ENCODE peak calls at places on chromosomes 4 and X, in five cellular contexts. One of them, this sample, is unnamed.

GRCh38 chrX:123704781-123705180 is 28.1 kb downstream of the THOC2 start:
- DNase-seq in epithelial cell of esophagus: no peak
- DNase-seq in activated CD4-positive, alpha-beta T cell treated with anti-CD3 and anti-CD28 coated beads for 1 hour: no peak
- DNase-seq in T1000: no peak
- DNase-seq in progenitor cell of endocrine pancreas: no peak
- DNase-seq in this sample: no peak

GRCh38 chr4:3816256-3816825 is 50.2 kb downstream of the ADRA2C start:
- DNase-seq in epithelial cell of esophagus: no peak
- DNase-seq in progenitor cell of endocrine pancreas: no peak
- DNase-seq in activated CD4-positive, alpha-beta T cell treated with anti-CD3 and anti-CD28 coated beads for 1 hour: no peak
- DNase-seq in T1000: no peak
- DNase-seq in this sample: no peak

GRCh38 chrX:55754861-55755294 is 37.3 kb downstream of the RRAGB start:
- DNase-seq in activated CD4-positive, alpha-beta T cell treated with anti-CD3 and anti-CD28 coated beads for 1 hour: no peak
- DNase-seq in T1000: no peak
- DNase-seq in epithelial cell of esophagus: peak
- DNase-seq in progenitor cell of endocrine pancreas: no peak
- DNase-seq in this sample: no peak

GRCh38 chrX:44785652-44786051 is 58.2 kb upstream of the DUSP21 start:
- DNase-seq in epithelial cell of esophagus: peak
- DNase-seq in progenitor cell of endocrine pancreas: no peak
- DNase-seq in T1000: peak
- DNase-seq in activated CD4-positive, alpha-beta T cell treated with anti-CD3 and anti-CD28 coated beads for 1 hour: no peak
- DNase-seq in this sample: no peak

GRCh38 chrX:53072418-53073114 is 9.6 kb upstream of the TSPYL2 start:
- DNase-seq in activated CD4-positive, alpha-beta T cell treated with anti-CD3 and anti-CD28 coated beads for 1 hour: no peak
- DNase-seq in T1000: no peak
- DNase-seq in epithelial cell of esophagus: no peak
- DNase-seq in progenitor cell of endocrine pancreas: no peak
- DNase-seq in this sample: no peak

GRCh38 chr4:575281-576141 is 584 bp downstream of the TMEM271 start:
- DNase-seq in progenitor cell of endocrine pancreas: peak
- DNase-seq in activated CD4-positive, alpha-beta T cell treated with anti-CD3 and anti-CD28 coated beads for 1 hour: no peak
- DNase-seq in T1000: no peak
- DNase-seq in epithelial cell of esophagus: peak
- DNase-seq in this sample: no peak

GRCh38 chrX:57822398-57822797 is 87.9 kb downstream of the ZXDA start:
- DNase-seq in activated CD4-positive, alpha-beta T cell treated with anti-CD3 and anti-CD28 coated beads for 1 hour: no peak
- DNase-seq in epithelial cell of esophagus: no peak
- DNase-seq in progenitor cell of endocrine pancreas: no peak
- DNase-seq in T1000: no peak
- DNase-seq in this sample: no peak

GRCh38 chr4:151199496-151200190 is 77.3 kb upstream of the PRSS48 start:
- DNase-seq in progenitor cell of endocrine pancreas: no peak
- DNase-seq in epithelial cell of esophagus: no peak
- DNase-seq in activated CD4-positive, alpha-beta T cell treated with anti-CD3 and anti-CD28 coated beads for 1 hour: no peak
- DNase-seq in T1000: no peak
- DNase-seq in this sample: no peak

GRCh38 chrX:45771114-45771513 is 570.4 kb upstream of the DIPK2B start:
- DNase-seq in activated CD4-positive, alpha-beta T cell treated with anti-CD3 and anti-CD28 coated beads for 1 hour: no peak
- DNase-seq in T1000: peak
- DNase-seq in progenitor cell of endocrine pancreas: no peak
- DNase-seq in epithelial cell of esophagus: peak
- DNase-seq in this sample: no peak

GRCh38 chr4:1939664-1940509 is 68.7 kb downstream of the NSD2 start:
- DNase-seq in progenitor cell of endocrine pancreas: no peak
- DNase-seq in activated CD4-positive, alpha-beta T cell treated with anti-CD3 and anti-CD28 coated beads for 1 hour: no peak
- DNase-seq in epithelial cell of esophagus: peak
- DNase-seq in T1000: peak
- DNase-seq in this sample: no peak

GRCh38 chr4:633406-633805 is 8.0 kb downstream of the PDE6B start:
- DNase-seq in epithelial cell of esophagus: no peak
- DNase-seq in progenitor cell of endocrine pancreas: no peak
- DNase-seq in activated CD4-positive, alpha-beta T cell treated with anti-CD3 and anti-CD28 coated beads for 1 hour: no peak
- DNase-seq in T1000: no peak
- DNase-seq in this sample: no peak

GRCh38 chrX:107748490-107748889 is 27.1 kb downstream of the TSC22D3 start:
- DNase-seq in activated CD4-positive, alpha-beta T cell treated with anti-CD3 and anti-CD28 coated beads for 1 hour: no peak
- DNase-seq in T1000: no peak
- DNase-seq in progenitor cell of endocrine pancreas: no peak
- DNase-seq in epithelial cell of esophagus: no peak
- DNase-seq in this sample: no peak

GRCh38 chr4:7381890-7382633 is 52.7 kb downstream of the PSAPL1 start:
- DNase-seq in T1000: no peak
- DNase-seq in activated CD4-positive, alpha-beta T cell treated with anti-CD3 and anti-CD28 coated beads for 1 hour: no peak
- DNase-seq in epithelial cell of esophagus: no peak
- DNase-seq in progenitor cell of endocrine pancreas: no peak
- DNase-seq in this sample: no peak

GRCh38 chrX:34563809-34564208 is 93.3 kb downstream of the TMEM47 start:
- DNase-seq in T1000: no peak
- DNase-seq in progenitor cell of endocrine pancreas: no peak
- DNase-seq in activated CD4-positive, alpha-beta T cell treated with anti-CD3 and anti-CD28 coated beads for 1 hour: no peak
- DNase-seq in epithelial cell of esophagus: peak
- DNase-seq in this sample: no peak

GRCh38 chr4:177283167-177283566 is 26.5 kb upstream of the NEIL3 start:
- DNase-seq in activated CD4-positive, alpha-beta T cell treated with anti-CD3 and anti-CD28 coated beads for 1 hour: no peak
- DNase-seq in progenitor cell of endocrine pancreas: no peak
- DNase-seq in epithelial cell of esophagus: no peak
- DNase-seq in T1000: no peak
- DNase-seq in this sample: no peak

GRCh38 chr4:181161669-181162068 is 1081.5 kb upstream of the TENM3 start:
- DNase-seq in activated CD4-positive, alpha-beta T cell treated with anti-CD3 and anti-CD28 coated beads for 1 hour: no peak
- DNase-seq in T1000: no peak
- DNase-seq in progenitor cell of endocrine pancreas: no peak
- DNase-seq in epithelial cell of esophagus: peak
- DNase-seq in this sample: no peak

GRCh38 chr4:52588771-52589591 is 70.1 kb downstream of the USP46 start:
- DNase-seq in T1000: no peak
- DNase-seq in activated CD4-positive, alpha-beta T cell treated with anti-CD3 and anti-CD28 coated beads for 1 hour: no peak
- DNase-seq in epithelial cell of esophagus: peak
- DNase-seq in progenitor cell of endocrine pancreas: no peak
- DNase-seq in this sample: no peak

GRCh38 chr4:121041307-121042090 is 30.8 kb downstream of the NDNF start:
- DNase-seq in progenitor cell of endocrine pancreas: no peak
- DNase-seq in T1000: no peak
- DNase-seq in epithelial cell of esophagus: peak
- DNase-seq in activated CD4-positive, alpha-beta T cell treated with anti-CD3 and anti-CD28 coated beads for 1 hour: no peak
- DNase-seq in this sample: no peak

GRCh38 chr4:25767877-25768475 is 94.8 kb downstream of the SEL1L3 start:
- DNase-seq in epithelial cell of esophagus: peak
- DNase-seq in T1000: peak
- DNase-seq in activated CD4-positive, alpha-beta T cell treated with anti-CD3 and anti-CD28 coated beads for 1 hour: no peak
- DNase-seq in progenitor cell of endocrine pancreas: peak
- DNase-seq in this sample: no peak

GRCh38 chrX:143873343-143873742 is 10.5 kb upstream of the UBE2NL start:
- DNase-seq in activated CD4-positive, alpha-beta T cell treated with anti-CD3 and anti-CD28 coated beads for 1 hour: no peak
- DNase-seq in epithelial cell of esophagus: peak
- DNase-seq in T1000: no peak
- DNase-seq in progenitor cell of endocrine pancreas: no peak
- DNase-seq in this sample: no peak

GRCh38 chr4:85669204-85669603 is 194.3 kb downstream of the ARHGAP24 start:
- DNase-seq in T1000: no peak
- DNase-seq in activated CD4-positive, alpha-beta T cell treated with anti-CD3 and anti-CD28 coated beads for 1 hour: no peak
- DNase-seq in epithelial cell of esophagus: no peak
- DNase-seq in progenitor cell of endocrine pancreas: no peak
- DNase-seq in this sample: peak

GRCh38 chr4:37561803-37562207 is 124.4 kb downstream of the RELL1 start:
- DNase-seq in activated CD4-positive, alpha-beta T cell treated with anti-CD3 and anti-CD28 coated beads for 1 hour: no peak
- DNase-seq in progenitor cell of endocrine pancreas: no peak
- DNase-seq in T1000: peak
- DNase-seq in epithelial cell of esophagus: peak
- DNase-seq in this sample: no peak

GRCh38 chr4:173257732-173258717 is 76.1 kb downstream of the HMGB2 start:
- DNase-seq in activated CD4-positive, alpha-beta T cell treated with anti-CD3 and anti-CD28 coated beads for 1 hour: peak
- DNase-seq in T1000: peak
- DNase-seq in epithelial cell of esophagus: peak
- DNase-seq in progenitor cell of endocrine pancreas: peak
- DNase-seq in this sample: peak

GRCh38 chr4:111475001-111475400 is 670.3 kb upstream of the FAM241A start:
- DNase-seq in epithelial cell of esophagus: peak
- DNase-seq in progenitor cell of endocrine pancreas: peak
- DNase-seq in activated CD4-positive, alpha-beta T cell treated with anti-CD3 and anti-CD28 coated beads for 1 hour: no peak
- DNase-seq in T1000: no peak
- DNase-seq in this sample: no peak

GRCh38 chrX:26597981-26598380 is 382.0 kb downstream of the MAGEB5 start:
- DNase-seq in epithelial cell of esophagus: peak
- DNase-seq in progenitor cell of endocrine pancreas: no peak
- DNase-seq in activated CD4-positive, alpha-beta T cell treated with anti-CD3 and anti-CD28 coated beads for 1 hour: no peak
- DNase-seq in T1000: no peak
- DNase-seq in this sample: no peak

GRCh38 chr4:6983500-6984142 is 59.6 kb upstream of the TADA2B start:
- DNase-seq in T1000: no peak
- DNase-seq in activated CD4-positive, alpha-beta T cell treated with anti-CD3 and anti-CD28 coated beads for 1 hour: no peak
- DNase-seq in progenitor cell of endocrine pancreas: no peak
- DNase-seq in epithelial cell of esophagus: no peak
- DNase-seq in this sample: no peak

GRCh38 chr4:6851962-6852361 is 57.7 kb upstream of the TBC1D14 start:
- DNase-seq in progenitor cell of endocrine pancreas: no peak
- DNase-seq in activated CD4-positive, alpha-beta T cell treated with anti-CD3 and anti-CD28 coated beads for 1 hour: no peak
- DNase-seq in T1000: no peak
- DNase-seq in epithelial cell of esophagus: no peak
- DNase-seq in this sample: no peak

GRCh38 chrX:109854096-109854495 is 121.0 kb upstream of the ACSL4 start:
- DNase-seq in epithelial cell of esophagus: no peak
- DNase-seq in progenitor cell of endocrine pancreas: no peak
- DNase-seq in activated CD4-positive, alpha-beta T cell treated with anti-CD3 and anti-CD28 coated beads for 1 hour: no peak
- DNase-seq in T1000: no peak
- DNase-seq in this sample: no peak

GRCh38 chr4:77021614-77022089 is 54.1 kb downstream of the CCNI start:
- DNase-seq in activated CD4-positive, alpha-beta T cell treated with anti-CD3 and anti-CD28 coated beads for 1 hour: no peak
- DNase-seq in T1000: no peak
- DNase-seq in epithelial cell of esophagus: peak
- DNase-seq in progenitor cell of endocrine pancreas: no peak
- DNase-seq in this sample: no peak

GRCh38 chr4:147777456-147778091 is 45.7 kb downstream of the ARHGAP10 start:
- DNase-seq in T1000: no peak
- DNase-seq in activated CD4-positive, alpha-beta T cell treated with anti-CD3 and anti-CD28 coated beads for 1 hour: no peak
- DNase-seq in progenitor cell of endocrine pancreas: no peak
- DNase-seq in epithelial cell of esophagus: peak
- DNase-seq in this sample: no peak

GRCh38 chr4:139454111-139454600 is at the start of gene RAB33B:
- DNase-seq in epithelial cell of esophagus: no peak
- DNase-seq in T1000: no peak
- DNase-seq in activated CD4-positive, alpha-beta T cell treated with anti-CD3 and anti-CD28 coated beads for 1 hour: no peak
- DNase-seq in progenitor cell of endocrine pancreas: no peak
- DNase-seq in this sample: no peak

GRCh38 chr4:129822708-129823504 is 727.0 kb downstream of the C4orf33 start:
- DNase-seq in activated CD4-positive, alpha-beta T cell treated with anti-CD3 and anti-CD28 coated beads for 1 hour: no peak
- DNase-seq in epithelial cell of esophagus: peak
- DNase-seq in T1000: no peak
- DNase-seq in progenitor cell of endocrine pancreas: no peak
- DNase-seq in this sample: no peak

GRCh38 chrX:11331788-11332187 is 38.6 kb downstream of the AMELX start:
- DNase-seq in epithelial cell of esophagus: no peak
- DNase-seq in progenitor cell of endocrine pancreas: no peak
- DNase-seq in activated CD4-positive, alpha-beta T cell treated with anti-CD3 and anti-CD28 coated beads for 1 hour: no peak
- DNase-seq in T1000: no peak
- DNase-seq in this sample: no peak

GRCh38 chr4:83124079-83124780 is 9.7 kb upstream of the PLAC8 start:
- DNase-seq in epithelial cell of esophagus: peak
- DNase-seq in T1000: no peak
- DNase-seq in progenitor cell of endocrine pancreas: no peak
- DNase-seq in activated CD4-positive, alpha-beta T cell treated with anti-CD3 and anti-CD28 coated beads for 1 hour: no peak
- DNase-seq in this sample: peak

GRCh38 chrX:15679246-15679645 is 14.6 kb upstream of the CLTRN start:
- DNase-seq in progenitor cell of endocrine pancreas: no peak
- DNase-seq in T1000: no peak
- DNase-seq in activated CD4-positive, alpha-beta T cell treated with anti-CD3 and anti-CD28 coated beads for 1 hour: no peak
- DNase-seq in epithelial cell of esophagus: peak
- DNase-seq in this sample: no peak

GRCh38 chr4:151408630-151409469 is at the start of gene FHIP1A:
- DNase-seq in activated CD4-positive, alpha-beta T cell treated with anti-CD3 and anti-CD28 coated beads for 1 hour: peak
- DNase-seq in T1000: peak
- DNase-seq in progenitor cell of endocrine pancreas: peak
- DNase-seq in epithelial cell of esophagus: peak
- DNase-seq in this sample: peak

GRCh38 chr4:153759407-153760226 is at the start of gene RNF175:
- DNase-seq in epithelial cell of esophagus: no peak
- DNase-seq in activated CD4-positive, alpha-beta T cell treated with anti-CD3 and anti-CD28 coated beads for 1 hour: no peak
- DNase-seq in T1000: no peak
- DNase-seq in progenitor cell of endocrine pancreas: peak
- DNase-seq in this sample: no peak

GRCh38 chr4:6018331-6018730 is at the start of gene C4orf50:
- DNase-seq in activated CD4-positive, alpha-beta T cell treated with anti-CD3 and anti-CD28 coated beads for 1 hour: no peak
- DNase-seq in epithelial cell of esophagus: no peak
- DNase-seq in T1000: no peak
- DNase-seq in progenitor cell of endocrine pancreas: no peak
- DNase-seq in this sample: no peak

GRCh38 chr4:153138736-153139135 is 65.5 kb upstream of the TRIM2 start:
- DNase-seq in activated CD4-positive, alpha-beta T cell treated with anti-CD3 and anti-CD28 coated beads for 1 hour: no peak
- DNase-seq in T1000: no peak
- DNase-seq in progenitor cell of endocrine pancreas: no peak
- DNase-seq in epithelial cell of esophagus: no peak
- DNase-seq in this sample: peak

This sample was measured in memory B cell.